ENCODE peak calls at places on chromosomes 1 and 21, in five cellular contexts. H, M, J, C and S are unnamed samples.

GRCh38 chr1:21906173-21907078 is 30.7 kb downstream of the HSPG2 start:
- DNase-seq in C (peak; percentile 89), M (peak; percentile 67), H (no peak), J (no peak), S (peak; percentile 93)

GRCh38 chr21:23152130-23152529 is 2153.9 kb downstream of the NCAM2 start:
- DNase-seq in H (no peak), M (no peak), C (no peak), J (no peak), S (no peak)

GRCh38 chr1:53078333-53079101 is 16.5 kb downstream of the PODN start:
- DNase-seq in J (no peak), M (no peak), C (peak; percentile 58), H (no peak), S (peak; percentile 40)

GRCh38 chr1:224356685-224357625 is at the start of gene CNIH4:
- DNase-seq in H (peak; percentile 85), M (peak; percentile 85), J (peak; percentile 91), C (peak; percentile 95), S (peak; percentile 95)

GRCh38 chr1:69569983-69570755 is 2.4 kb downstream of the LRRC7 start:
- DNase-seq in H (no peak), M (peak; percentile 6), C (no peak), J (no peak), S (no peak)

GRCh38 chr1:1283821-1284220 is 3.6 kb downstream of the SCNN1D start:
- DNase-seq in M (no peak), C (peak; percentile 51), J (no peak), H (no peak), S (no peak)

GRCh38 chr21:36076878-36077658 is 7.2 kb downstream of the CBR1 start:
- DNase-seq in C (no peak), J (no peak), H (no peak), M (no peak), S (no peak)

GRCh38 chr1:118122234-118123004 is 62.6 kb downstream of the SPAG17 start:
- DNase-seq in H (no peak), J (no peak), C (no peak), M (no peak), S (no peak)

GRCh38 chr1:201447911-201448871 is 20.8 kb downstream of the PHLDA3 start:
- DNase-seq in M (no peak), H (peak; percentile 33), J (no peak), C (peak; percentile 87), S (peak; percentile 91)

GRCh38 chr1:208100906-208101305 is 143.3 kb downstream of the PLXNA2 start:
- DNase-seq in J (no peak), C (no peak), M (no peak), H (no peak), S (no peak)

GRCh38 chr1:169348356-169349036 is 19.1 kb downstream of the NME7 start:
- DNase-seq in C (no peak), M (no peak), H (peak; percentile 27), J (peak; percentile 43), S (no peak)

GRCh38 chr1:71191520-71191919 is 110.7 kb upstream of the ZRANB2 start:
- DNase-seq in H (no peak), M (no peak), J (no peak), C (no peak), S (no peak)

GRCh38 chr1:36248250-36248894 is 24.1 kb downstream of the THRAP3 start:
- DNase-seq in C (no peak), M (peak; percentile 77), H (peak; percentile 50), J (peak; percentile 60), S (peak; percentile 82)

GRCh38 chr1:228540161-228540917 is 53.2 kb downstream of the RNF187 start:
- DNase-seq in J (no peak), M (no peak), H (no peak), C (no peak), S (no peak)

GRCh38 chr1:29828526-29829447 is 592.5 kb downstream of the PTPRU start:
- DNase-seq in J (no peak), C (no peak), M (no peak), H (no peak), S (no peak)

GRCh38 chr1:29136463-29136915 is 12.8 kb upstream of the TMEM200B start:
- DNase-seq in J (no peak), C (no peak), H (no peak), M (no peak), S (no peak)

GRCh38 chr1:19113362-19114092 is 96.5 kb downstream of the UBR4 start:
- DNase-seq in C (no peak), J (peak; percentile 6), M (no peak), H (no peak), S (no peak)

GRCh38 chr1:185281245-185281644 is 35.8 kb downstream of the IVNS1ABP start:
- DNase-seq in M (no peak), J (no peak), H (no peak), C (no peak), S (no peak)

GRCh38 chr1:171663854-171664550 is 11.5 kb upstream of the MYOC start:
- DNase-seq in M (no peak), C (no peak), H (no peak), J (no peak), S (no peak)

GRCh38 chr1:4336507-4336906 is 317.9 kb upstream of the AJAP1 start:
- DNase-seq in C (no peak), M (no peak), J (no peak), H (no peak), S (no peak)

GRCh38 chr21:9763807-9764206 is 757.6 kb upstream of the TPTE start:
- DNase-seq in M (no peak), H (no peak), J (no peak), C (no peak), S (no peak)

GRCh38 chr21:21612446-21612845 is 614.2 kb downstream of the NCAM2 start:
- DNase-seq in M (peak; percentile 96), H (peak; percentile 67), J (peak; percentile 40), C (no peak), S (no peak)

GRCh38 chr1:110674337-110675059 is at the start of gene KCNA3:
- DNase-seq in C (peak; percentile 77), J (no peak), H (no peak), M (no peak), S (peak; percentile 77)

GRCh38 chr1:210698661-210699060 is 370.0 kb downstream of the HHAT start:
- DNase-seq in M (no peak), J (no peak), C (no peak), H (no peak), S (no peak)

GRCh38 chr1:213274140-213274539 is 223.1 kb downstream of the RPS6KC1 start:
- DNase-seq in H (no peak), J (peak; percentile 16), C (no peak), M (no peak), S (no peak)

GRCh38 chr1:41523071-41523470 is 38.6 kb upstream of the EDN2 start:
- DNase-seq in M (no peak), H (no peak), C (peak; percentile 26), J (no peak), S (no peak)

GRCh38 chr1:209402697-209403096 is 180.8 kb upstream of the CAMK1G start:
- DNase-seq in J (no peak), C (no peak), M (no peak), H (no peak), S (no peak)

GRCh38 chr1:17274186-17275170 is 25.6 kb downstream of the PADI3 start:
- DNase-seq in C (no peak), J (no peak), M (no peak), H (no peak), S (no peak)

GRCh38 chr1:59132353-59132752 is 164.5 kb upstream of the FGGY start:
- DNase-seq in H (no peak), M (no peak), J (no peak), C (no peak), S (no peak)

GRCh38 chr1:117017062-117017461 is 15.5 kb downstream of the CD101 start:
- DNase-seq in J (no peak), C (no peak), M (no peak), H (no peak), S (no peak)

GRCh38 chr1:110211503-110212164 is 1.5 kb downstream of the KCNC4 start:
- DNase-seq in C (no peak), M (no peak), J (no peak), H (no peak), S (no peak)

GRCh38 chr1:112956503-112957132 is 622 bp upstream of the SLC16A1 start:
- DNase-seq in J (no peak), H (no peak), M (no peak), C (peak; percentile 72), S (no peak)

GRCh38 chr1:117780981-117781475 is 148.4 kb downstream of the GDAP2 start:
- DNase-seq in H (no peak), C (no peak), J (peak; percentile 91), M (no peak), S (no peak)

GRCh38 chr1:231557898-231558710 is 29.6 kb downstream of the TSNAX start:
- DNase-seq in C (no peak), M (no peak), J (no peak), H (no peak), S (no peak)

GRCh38 chr21:43753439-43753799 is 22.7 kb downstream of the CSTB start:
- DNase-seq in H (no peak), C (no peak), J (no peak), M (no peak), S (no peak)

DNA sequence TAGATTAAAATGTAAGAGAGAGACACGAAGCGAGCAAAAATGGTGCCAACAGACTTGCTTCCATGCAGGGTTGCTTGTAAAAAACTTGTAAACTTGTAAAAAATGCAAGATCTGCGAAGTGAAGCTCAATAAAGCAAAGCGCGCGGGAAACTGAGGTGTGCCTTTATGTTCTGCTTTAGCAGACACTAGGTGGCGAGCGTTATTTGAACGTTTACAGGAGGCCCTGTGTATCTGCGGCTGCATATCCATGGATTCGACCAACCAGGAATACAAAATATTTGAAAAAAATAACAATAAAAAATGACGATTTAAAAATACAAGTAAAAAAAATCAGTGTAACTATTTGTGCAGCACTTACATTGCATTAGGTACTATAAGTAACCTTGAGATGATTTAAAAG is 1.5 kb downstream of the UBE2G2 start:
- DNase-seq in C (no peak), J (no peak), H (no peak), M (peak; percentile 23), S (no peak)
- H3K4me3 ChIP-seq in C (no peak overlapping the region), J (peak overlapping the region; percentile 93), H (peak overlapping the region; percentile 87), M (peak overlapping the region; percentile 78), S (no peak overlapping the region)

GRCh38 chr1:89762431-89762800 is 58.4 kb upstream of the LRRC8D start:
- DNase-seq in C (no peak), M (no peak), J (no peak), H (no peak), S (no peak)
- H3K4me3 ChIP-seq in C (peak overlapping the region; percentile 12), M (peak overlapping the region; percentile 58), J (peak overlapping the region; percentile 48), H (no peak overlapping the region), S (peak overlapping the region; percentile 56)

GRCh38 chr21:34881894-34882371 is 167.2 kb downstream of the RUNX1 start:
- DNase-seq in H (peak; percentile 67), J (no peak), C (no peak), M (no peak), S (no peak)
- H3K4me3 ChIP-seq in H (peak overlapping the region; percentile 92), J (peak overlapping the region; percentile 64), C (no peak overlapping the region), M (peak overlapping the region; percentile 88), S (no peak overlapping the region)

DNA sequence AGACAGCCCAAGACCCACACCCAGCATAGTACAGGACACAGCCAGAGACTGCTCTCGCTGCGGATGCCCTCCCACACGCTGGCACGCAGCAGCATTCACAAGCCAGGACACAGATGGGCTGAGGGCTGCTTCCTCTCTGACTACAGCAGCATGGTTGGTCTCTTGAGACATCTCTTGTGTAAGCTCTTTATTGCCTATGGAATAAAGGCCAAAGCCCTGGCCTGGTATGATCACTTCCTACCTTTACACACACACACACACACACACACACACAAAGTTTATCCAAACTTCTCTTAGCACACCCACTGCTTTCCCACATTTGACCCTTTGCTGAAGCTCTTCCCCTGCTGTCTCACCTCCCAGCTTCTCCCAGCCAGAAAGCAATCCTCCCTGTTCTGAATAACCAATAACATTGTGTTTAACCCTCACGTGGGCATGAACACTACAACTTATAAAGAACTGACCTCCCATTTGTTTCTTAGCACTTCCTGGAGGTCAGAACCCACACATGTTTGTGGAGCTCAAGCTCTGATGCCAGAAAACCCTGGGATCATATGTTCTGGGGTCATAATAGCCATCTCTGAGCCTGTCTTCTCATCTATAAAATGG is 1.2 kb upstream of the LUZP1 start:
- DNase-seq in J (peak; percentile 40), M (peak; percentile 99), H (no peak), C (peak; percentile 71), S (peak; percentile 81)
- H3K4me3 ChIP-seq in J (no peak overlapping the region), M (peak overlapping the region; percentile 83), H (no peak overlapping the region), C (no peak overlapping the region), S (no peak overlapping the region)